ENCODE peak calls at places on chromosomes 2 and 18, in four cellular contexts. One of them, this sample, is unnamed.

GRCh38 chr2:40240067-40240466 is 211.8 kb downstream of the SLC8A1 start:
- DNase-seq in brain microvascular endothelial cell: peak; percentile 98
- DNase-seq in psoas muscle: peak; percentile 76
- DNase-seq in HL-60: no peak
- DNase-seq in this sample: peak; percentile 33

GRCh38 chr2:167103028-167103756 is 214.9 kb downstream of the XIRP2 start:
- DNase-seq in brain microvascular endothelial cell: no peak
- DNase-seq in psoas muscle: no peak
- DNase-seq in HL-60: no peak
- DNase-seq in this sample: no peak

GRCh38 chr18:37524546-37525301 is 40.9 kb downstream of the CELF4 start:
- DNase-seq in brain microvascular endothelial cell: no peak
- DNase-seq in psoas muscle: no peak
- DNase-seq in HL-60: no peak
- DNase-seq in this sample: no peak

GRCh38 chr2:236960516-236960915 is 125.2 kb upstream of the COPS8 start:
- DNase-seq in brain microvascular endothelial cell: no peak
- DNase-seq in psoas muscle: no peak
- DNase-seq in HL-60: no peak
- DNase-seq in this sample: no peak

GRCh38 chr2:85309699-85310321 is 18.0 kb downstream of the TGOLN2 start:
- DNase-seq in brain microvascular endothelial cell: no peak
- DNase-seq in psoas muscle: no peak
- DNase-seq in HL-60: no peak
- DNase-seq in this sample: no peak

GRCh38 chr2:54927085-54927750 is 123.0 kb downstream of the RTN4 start:
- DNase-seq in brain microvascular endothelial cell: no peak
- DNase-seq in psoas muscle: no peak
- DNase-seq in HL-60: no peak
- DNase-seq in this sample: no peak

GRCh38 chr18:69217271-69217670 is 183.4 kb upstream of the DOK6 start:
- DNase-seq in brain microvascular endothelial cell: no peak
- DNase-seq in psoas muscle: no peak
- DNase-seq in HL-60: no peak
- DNase-seq in this sample: no peak

GRCh38 chr2:119760237-119760807 is 600 bp downstream of the PTPN4 start:
- DNase-seq in brain microvascular endothelial cell: no peak
- DNase-seq in psoas muscle: peak; percentile 26
- DNase-seq in HL-60: no peak
- DNase-seq in this sample: no peak

GRCh38 chr18:10499230-10499629 is 26.6 kb upstream of the NAPG start:
- DNase-seq in brain microvascular endothelial cell: no peak
- DNase-seq in psoas muscle: no peak
- DNase-seq in HL-60: peak; percentile 52
- DNase-seq in this sample: peak; percentile 10

GRCh38 chr2:172241219-172241618 is 138.5 kb upstream of the DLX2 start:
- DNase-seq in brain microvascular endothelial cell: no peak
- DNase-seq in psoas muscle: no peak
- DNase-seq in HL-60: no peak
- DNase-seq in this sample: no peak

GRCh38 chr2:20669609-20670314 is 2.8 kb downstream of the GDF7 start:
- DNase-seq in brain microvascular endothelial cell: no peak
- DNase-seq in psoas muscle: no peak
- DNase-seq in HL-60: no peak
- DNase-seq in this sample: no peak

GRCh38 chr2:216857131-216857550 is 2.7 kb downstream of the TNP1 start:
- DNase-seq in brain microvascular endothelial cell: peak; percentile 25
- DNase-seq in psoas muscle: no peak
- DNase-seq in HL-60: no peak
- DNase-seq in this sample: peak; percentile 10

GRCh38 chr2:180540761-180541160 is 439.6 kb upstream of the UBE2E3 start:
- DNase-seq in brain microvascular endothelial cell: peak; percentile 41
- DNase-seq in psoas muscle: no peak
- DNase-seq in HL-60: no peak
- DNase-seq in this sample: no peak

GRCh38 chr18:13890962-13891361 is 24.4 kb downstream of the MC2R start:
- DNase-seq in brain microvascular endothelial cell: no peak
- DNase-seq in psoas muscle: no peak
- DNase-seq in HL-60: no peak
- DNase-seq in this sample: no peak

GRCh38 chr2:9333591-9334171 is 89.6 kb downstream of the ITGB1BP1 start:
- DNase-seq in brain microvascular endothelial cell: peak; percentile 86
- DNase-seq in psoas muscle: peak; percentile 41
- DNase-seq in HL-60: no peak
- DNase-seq in this sample: peak; percentile 50

GRCh38 chr2:187644991-187645390 is 90.8 kb upstream of the TFPI start:
- DNase-seq in brain microvascular endothelial cell: peak; percentile 14
- DNase-seq in psoas muscle: no peak
- DNase-seq in HL-60: no peak
- DNase-seq in this sample: no peak

GRCh38 chr2:149331023-149331400 is 625 bp downstream of the LYPD6 start:
- DNase-seq in brain microvascular endothelial cell: no peak
- DNase-seq in psoas muscle: no peak
- DNase-seq in HL-60: no peak
- DNase-seq in this sample: no peak

GRCh38 chr2:12303181-12304030 is 413.3 kb upstream of the TRIB2 start:
- DNase-seq in brain microvascular endothelial cell: peak; percentile 90
- DNase-seq in psoas muscle: no peak
- DNase-seq in HL-60: no peak
- DNase-seq in this sample: no peak

GRCh38 chr2:37720533-37721218 is 49.2 kb upstream of the CDC42EP3 start:
- DNase-seq in brain microvascular endothelial cell: no peak
- DNase-seq in psoas muscle: no peak
- DNase-seq in HL-60: no peak
- DNase-seq in this sample: no peak

GRCh38 chr18:25832008-25832604 is 258.3 kb downstream of the SS18 start:
- DNase-seq in brain microvascular endothelial cell: peak; percentile 71
- DNase-seq in psoas muscle: peak; percentile 61
- DNase-seq in HL-60: peak; percentile 15
- DNase-seq in this sample: no peak

GRCh38 chr2:131039908-131040660 is 53.2 kb downstream of the FAM168B start:
- DNase-seq in brain microvascular endothelial cell: no peak
- DNase-seq in psoas muscle: no peak
- DNase-seq in HL-60: no peak
- DNase-seq in this sample: no peak

GRCh38 chr2:223648755-223649154 is 46.6 kb upstream of the SCG2 start:
- DNase-seq in brain microvascular endothelial cell: no peak
- DNase-seq in psoas muscle: no peak
- DNase-seq in HL-60: no peak
- DNase-seq in this sample: no peak

GRCh38 chr2:55772309-55772980 is 78.8 kb upstream of the PNPT1 start:
- DNase-seq in brain microvascular endothelial cell: no peak
- DNase-seq in psoas muscle: no peak
- DNase-seq in HL-60: no peak
- DNase-seq in this sample: no peak

GRCh38 chr2:152432206-152432653 is 97.3 kb downstream of the FMNL2 start:
- DNase-seq in brain microvascular endothelial cell: peak; percentile 77
- DNase-seq in psoas muscle: peak; percentile 34
- DNase-seq in HL-60: peak; percentile 73
- DNase-seq in this sample: peak; percentile 85

GRCh38 chr2:164840458-164840929 is 1.1 kb downstream of the COBLL1 start:
- DNase-seq in brain microvascular endothelial cell: no peak
- DNase-seq in psoas muscle: peak; percentile 50
- DNase-seq in HL-60: no peak
- DNase-seq in this sample: no peak

GRCh38 chr2:84861539-84861938 is 19.3 kb downstream of the TRABD2A start:
- DNase-seq in brain microvascular endothelial cell: no peak
- DNase-seq in psoas muscle: no peak
- DNase-seq in HL-60: no peak
- DNase-seq in this sample: no peak

GRCh38 chr18:23550898-23551297 is 35.4 kb downstream of the NPC1 start:
- DNase-seq in brain microvascular endothelial cell: no peak
- DNase-seq in psoas muscle: no peak
- DNase-seq in HL-60: no peak
- DNase-seq in this sample: peak; percentile 39
- H3K27ac ChIP-seq in brain microvascular endothelial cell: no peak overlapping the region
- H3K27ac ChIP-seq in psoas muscle: no peak overlapping the region
- H3K27ac ChIP-seq in HL-60: no peak overlapping the region
- H3K27ac ChIP-seq in this sample: peak overlapping the region; percentile 30

GRCh38 chr18:58351776-58352175 is 277.1 kb downstream of the ALPK2 start:
- DNase-seq in brain microvascular endothelial cell: no peak
- DNase-seq in psoas muscle: no peak
- DNase-seq in HL-60: no peak
- DNase-seq in this sample: no peak

GRCh38 chr18:58350526-58350925 is 278.4 kb downstream of the ALPK2 start:
- DNase-seq in brain microvascular endothelial cell: no peak
- DNase-seq in psoas muscle: no peak
- DNase-seq in HL-60: no peak
- DNase-seq in this sample: no peak

GRCh38 chr18:58348947-58349346 is 279.9 kb downstream of the ALPK2 start:
- DNase-seq in brain microvascular endothelial cell: no peak
- DNase-seq in psoas muscle: no peak
- DNase-seq in HL-60: no peak
- DNase-seq in this sample: no peak

GRCh38 chr18:58348517-58348916 is 280.4 kb downstream of the ALPK2 start:
- DNase-seq in brain microvascular endothelial cell: no peak
- DNase-seq in psoas muscle: no peak
- DNase-seq in HL-60: no peak
- DNase-seq in this sample: no peak

GRCh38 chr18:58349650-58350049 is 279.2 kb downstream of the ALPK2 start:
- DNase-seq in brain microvascular endothelial cell: no peak
- DNase-seq in psoas muscle: no peak
- DNase-seq in HL-60: no peak
- DNase-seq in this sample: no peak
- H3K27ac ChIP-seq in brain microvascular endothelial cell: no peak overlapping the region
- H3K27ac ChIP-seq in psoas muscle: no peak overlapping the region
- H3K27ac ChIP-seq in HL-60: no peak overlapping the region
- H3K27ac ChIP-seq in this sample: no peak overlapping the region

GRCh38 chr18:63319383-63320040 is at the start of gene BCL2:
- DNase-seq in brain microvascular endothelial cell: peak; percentile 7
- DNase-seq in psoas muscle: no peak
- DNase-seq in HL-60: no peak
- DNase-seq in this sample: no peak
- H3K27ac ChIP-seq in brain microvascular endothelial cell: no peak within 1 kb of the TSS
- H3K27ac ChIP-seq in psoas muscle: peak within 1 kb of the TSS; percentile 87
- H3K27ac ChIP-seq in HL-60: peak within 1 kb of the TSS; percentile 96
- H3K27ac ChIP-seq in this sample: peak within 1 kb of the TSS; percentile 16

DNA sequence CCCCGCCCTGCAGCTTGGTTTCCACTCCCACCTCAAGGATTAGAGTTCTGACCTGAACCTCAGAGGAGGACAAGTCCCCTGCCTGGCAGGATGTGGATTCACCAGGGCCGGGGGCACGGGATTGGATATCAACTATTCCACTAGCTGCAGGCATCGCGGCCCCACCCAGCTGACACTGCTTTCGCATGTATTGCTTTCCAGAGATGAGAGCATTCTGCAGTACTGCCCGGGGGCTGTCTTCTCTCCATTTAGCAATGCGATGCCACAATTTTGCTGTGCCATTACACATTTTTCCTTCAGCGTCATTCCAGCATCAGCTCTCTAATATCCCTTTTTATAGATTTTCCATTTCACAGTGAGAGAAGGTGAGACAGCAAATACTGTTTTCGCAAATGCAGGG is 42.0 kb downstream of the CTIF start:
- DNase-seq in brain microvascular endothelial cell: no peak
- DNase-seq in psoas muscle: peak; percentile 46
- DNase-seq in HL-60: no peak
- DNase-seq in this sample: no peak
- H3K27ac ChIP-seq in brain microvascular endothelial cell: no peak overlapping the region
- H3K27ac ChIP-seq in psoas muscle: no peak overlapping the region
- H3K27ac ChIP-seq in HL-60: no peak overlapping the region
- H3K27ac ChIP-seq in this sample: no peak overlapping the region

GRCh38 chr2:108124733-108125132 is 115.0 kb upstream of the SULT1C3 start:
- DNase-seq in brain microvascular endothelial cell: no peak
- DNase-seq in psoas muscle: no peak
- DNase-seq in HL-60: no peak
- DNase-seq in this sample: no peak

GRCh38 chr2:108128226-108128786 is 111.5 kb upstream of the SULT1C3 start:
- DNase-seq in brain microvascular endothelial cell: no peak
- DNase-seq in psoas muscle: no peak
- DNase-seq in HL-60: no peak
- DNase-seq in this sample: no peak

GRCh38 chr2:108133457-108133856 is 106.3 kb upstream of the SULT1C3 start:
- DNase-seq in brain microvascular endothelial cell: no peak
- DNase-seq in psoas muscle: no peak
- DNase-seq in HL-60: no peak
- DNase-seq in this sample: no peak

GRCh38 chr2:108129636-108130035 is 110.1 kb upstream of the SULT1C3 start:
- DNase-seq in brain microvascular endothelial cell: no peak
- DNase-seq in psoas muscle: no peak
- DNase-seq in HL-60: no peak
- DNase-seq in this sample: no peak
- H3K27ac ChIP-seq in brain microvascular endothelial cell: no peak overlapping the region
- H3K27ac ChIP-seq in psoas muscle: no peak overlapping the region
- H3K27ac ChIP-seq in HL-60: no peak overlapping the region
- H3K27ac ChIP-seq in this sample: no peak overlapping the region